ENCODE peak calls at places on chromosomes 2 and 18, in ten cellular contexts. E, Y, N, P, L, T, B, I, V and W are unnamed samples.

GRCh38 chr2:170869036-170869435 is 52.3 kb downstream of the GAD1 start:
- DNase-seq in Y (no peak), E (no peak), P (no peak), L (no peak), N (no peak), I (no peak), B (no peak), T (no peak), V (no peak), W (no peak)

GRCh38 chr2:10170256-10170655 is 47.7 kb downstream of the RRM2 start:
- DNase-seq in E (no peak), T (no peak), B (no peak), I (no peak), V (no peak), L (no peak), P (peak), N (no peak), Y (no peak), W (no peak)

GRCh38 chr2:69618362-69618761 is 25.2 kb downstream of the AAK1 start:
- DNase-seq in L (no peak), Y (no peak), T (no peak), E (no peak), B (no peak), P (no peak), V (peak), I (no peak), N (no peak), W (no peak)

GRCh38 chr2:152847067-152847466 is 128.6 kb downstream of the ARL6IP6 start:
- DNase-seq in P (peak), I (no peak), T (no peak), Y (no peak), B (no peak), L (no peak), E (no peak), V (peak), N (no peak), W (no peak)

GRCh38 chr2:70089220-70089945 is 2.1 kb downstream of the PCBP1 start:
- DNase-seq in P (peak), I (no peak), V (no peak), Y (no peak), N (no peak), B (peak), L (peak), E (no peak), T (no peak), W (no peak)

GRCh38 chr2:65300772-65301711 is 73.4 kb downstream of the ACTR2 start:
- DNase-seq in P (peak), T (no peak), L (peak), Y (peak), B (peak), E (peak), N (peak), I (peak), V (peak), W (peak)

GRCh38 chr2:222142027-222142426 is 156.8 kb downstream of the PAX3 start:
- DNase-seq in E (no peak), P (no peak), B (no peak), N (no peak), Y (no peak), L (no peak), I (no peak), T (no peak), V (no peak), W (no peak)

GRCh38 chr18:57025525-57025924 is 121.4 kb upstream of the BOD1L2 start:
- DNase-seq in P (no peak), E (no peak), Y (no peak), N (no peak), L (no peak), V (no peak), I (no peak), T (no peak), B (no peak), W (no peak)

GRCh38 chr2:172953970-172954852 is 121.4 kb upstream of the MAP3K20 start:
- DNase-seq in P (no peak), Y (no peak), L (no peak), I (no peak), V (no peak), N (no peak), T (no peak), B (no peak), E (no peak), W (no peak)

GRCh38 chr2:134715932-134716643 is 2.7 kb downstream of the TMEM163 start:
- DNase-seq in L (no peak), T (no peak), N (no peak), P (no peak), V (no peak), B (no peak), I (no peak), Y (no peak), E (no peak), W (no peak)

GRCh38 chr2:19098467-19099160 is 259.8 kb downstream of the OSR1 start:
- DNase-seq in L (no peak), E (no peak), Y (no peak), V (no peak), T (no peak), I (no peak), B (no peak), N (no peak), P (no peak), W (no peak)

GRCh38 chr2:26874514-26874913 is 26.6 kb downstream of the DPYSL5 start:
- DNase-seq in B (no peak), N (no peak), T (no peak), L (no peak), V (no peak), P (no peak), Y (no peak), E (no peak), I (no peak), W (no peak)

GRCh38 chr2:26876260-26876659 is 28.3 kb downstream of the DPYSL5 start:
- DNase-seq in L (no peak), B (no peak), Y (no peak), E (no peak), T (no peak), P (no peak), V (no peak), I (no peak), N (no peak), W (no peak)

GRCh38 chr2:26873584-26873983 is 25.7 kb downstream of the DPYSL5 start:
- DNase-seq in L (no peak), B (no peak), E (no peak), Y (no peak), I (no peak), V (no peak), P (no peak), T (no peak), N (no peak), W (no peak)

GRCh38 chr2:26875083-26875634 is 27.2 kb downstream of the DPYSL5 start:
- DNase-seq in V (no peak), Y (no peak), E (no peak), B (no peak), T (no peak), N (no peak), P (no peak), L (no peak), I (no peak), W (no peak)

DNA sequence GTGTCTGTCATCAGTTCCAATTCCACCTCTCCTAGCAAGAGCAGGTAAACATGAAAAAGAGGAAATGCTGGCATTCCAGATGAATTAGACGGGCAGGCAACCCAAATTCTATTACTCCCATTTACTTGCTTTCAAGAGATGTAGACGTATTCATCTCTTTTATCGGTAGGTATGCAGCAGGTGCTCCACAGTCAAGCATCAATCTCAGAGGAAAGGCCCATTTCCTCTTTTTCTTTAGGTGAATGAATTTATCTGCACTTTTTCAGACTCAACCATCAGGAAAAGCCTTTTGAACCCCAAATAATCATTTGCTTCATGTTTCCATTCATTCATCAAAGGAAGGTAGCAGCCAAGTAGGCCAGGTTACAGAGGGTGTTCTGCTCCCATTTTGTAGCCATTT is 27.9 kb downstream of the DPYSL5 start:
- DNase-seq in I (no peak), L (no peak), Y (no peak), E (no peak), B (no peak), T (no peak), V (no peak), N (no peak), P (no peak), W (no peak)
- TF ChIP-seq CTCF in I (no peak), L (no peak), Y (no peak), E (no peak), B (no peak), T (no peak), V (no peak), N (no peak), P (no peak), W (no peak)

DNA sequence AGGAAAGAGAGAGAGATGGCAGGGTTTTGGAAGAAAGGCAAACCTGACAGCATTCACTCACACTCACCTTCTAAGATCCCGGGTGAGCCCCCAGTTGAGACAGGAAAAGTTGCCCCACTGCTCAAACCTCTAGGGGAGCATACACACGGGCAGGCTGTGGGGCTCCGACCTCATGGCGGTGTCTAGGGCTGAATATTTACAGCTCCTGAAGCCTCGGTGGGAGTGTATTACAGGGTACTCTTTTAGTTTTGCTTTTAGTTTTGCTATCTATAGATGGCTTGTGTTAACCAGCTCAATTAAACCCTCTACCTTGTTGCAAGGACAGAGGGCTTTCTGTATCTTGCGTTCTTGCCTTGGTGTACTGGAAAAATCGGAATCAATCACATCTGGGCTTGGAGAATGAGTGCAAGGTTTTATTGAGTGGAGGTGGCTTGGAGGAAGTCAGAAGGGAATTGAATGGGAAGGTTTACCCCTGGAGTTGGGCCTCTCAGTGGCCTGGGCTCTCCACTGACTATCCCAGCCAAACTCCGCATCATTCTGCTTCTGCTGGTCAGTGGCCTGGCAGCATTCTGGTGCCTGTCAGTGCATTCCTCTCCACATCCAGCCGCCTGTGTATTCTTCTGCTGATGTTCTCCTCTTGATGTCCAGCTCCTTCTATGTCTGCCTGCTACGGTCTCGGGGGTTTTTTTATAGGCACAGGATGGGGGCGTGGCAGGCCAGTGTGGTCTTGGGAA is 10.1 kb upstream of the IFIH1 start:
- DNase-seq in P (no peak), L (no peak), Y (peak), T (no peak), N (no peak), I (no peak), E (no peak), V (no peak), B (no peak), W (no peak)
- TF ChIP-seq CTCF in P (no peak), L (no peak), Y (no peak), T (no peak), N (no peak), I (no peak), E (no peak), V (no peak), B (no peak), W (no peak)

DNA sequence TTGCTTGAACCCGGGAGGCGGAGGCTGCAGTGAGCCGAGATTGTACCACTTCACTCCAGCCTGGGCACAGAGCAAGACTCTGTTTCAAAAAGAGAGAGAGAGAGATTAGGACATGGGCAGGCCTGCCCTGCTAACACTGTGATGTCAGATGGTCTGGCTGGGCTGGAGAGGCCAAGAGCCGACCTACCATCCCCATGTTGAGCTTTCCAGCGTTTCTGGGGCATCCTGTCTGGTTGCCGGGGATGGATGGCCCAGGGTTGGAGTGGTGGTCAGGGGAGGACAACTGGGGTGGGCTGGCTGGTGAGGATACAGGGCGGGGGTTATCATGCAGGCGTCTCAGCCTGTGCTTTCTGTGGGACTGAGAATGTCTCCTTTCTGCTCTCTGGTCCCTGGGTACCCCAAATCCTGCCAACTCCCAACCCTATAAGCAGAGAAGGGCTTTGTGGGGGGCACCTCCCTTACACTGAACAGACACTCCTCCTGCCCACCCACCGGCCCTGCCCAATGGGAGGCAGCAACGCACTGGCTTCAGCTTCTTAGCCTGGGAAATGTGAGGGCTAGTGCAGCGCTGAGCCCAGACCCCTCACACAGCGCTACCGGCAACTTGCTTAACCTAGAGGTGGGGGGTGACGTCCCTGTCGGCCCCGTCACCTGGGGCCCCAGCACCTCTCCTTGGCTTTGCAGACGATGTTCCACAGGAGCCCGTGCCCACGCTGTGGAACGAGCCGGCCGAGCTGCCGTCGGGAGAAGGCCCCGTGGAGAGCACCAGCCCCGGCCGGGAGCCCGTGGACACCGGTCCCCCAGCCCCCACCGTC is 5.4 kb downstream of the SNORC start:
- DNase-seq in I (no peak), E (peak), T (no peak), L (no peak), Y (no peak), N (no peak), V (no peak), P (no peak), B (no peak), W (no peak)
- TF ChIP-seq CTCF in I (no peak), E (peak), T (no peak), L (no peak), Y (peak), N (no peak), V (no peak), P (no peak), B (no peak), W (peak)

GRCh38 chr2:177264209-177264538 is 353 bp downstream of the NFE2L2 start:
- DNase-seq in B (peak), V (no peak), N (no peak), T (peak), P (no peak), L (peak), E (no peak), I (no peak), Y (no peak), W (no peak)

GRCh38 chr2:177264539-177265385 is at the start of gene NFE2L2:
- DNase-seq in V (peak), L (peak), I (no peak), N (peak), B (peak), T (peak), E (peak), Y (peak), P (peak), W (peak)

GRCh38 chr2:177265834-177266817 is 1.6 kb upstream of the NFE2L2 start:
- DNase-seq in I (no peak), T (no peak), N (no peak), B (no peak), P (peak), Y (no peak), E (peak), V (no peak), L (no peak), W (no peak)

GRCh38 chr2:177263451-177264208 is 897 bp downstream of the NFE2L2 start:
- DNase-seq in E (peak), T (peak), P (peak), Y (peak), I (peak), B (peak), N (peak), V (peak), L (peak), W (peak)

GRCh38 chr2:177265386-177265690 is 811 bp upstream of the NFE2L2 start:
- DNase-seq in L (no peak), N (no peak), Y (no peak), E (peak), V (no peak), P (no peak), T (no peak), I (no peak), B (no peak), W (no peak)
- TF ChIP-seq CTCF in L (peak), N (peak), Y (peak), E (peak), V (peak), P (peak), T (no peak), I (peak), B (no peak), W (peak)

DNA sequence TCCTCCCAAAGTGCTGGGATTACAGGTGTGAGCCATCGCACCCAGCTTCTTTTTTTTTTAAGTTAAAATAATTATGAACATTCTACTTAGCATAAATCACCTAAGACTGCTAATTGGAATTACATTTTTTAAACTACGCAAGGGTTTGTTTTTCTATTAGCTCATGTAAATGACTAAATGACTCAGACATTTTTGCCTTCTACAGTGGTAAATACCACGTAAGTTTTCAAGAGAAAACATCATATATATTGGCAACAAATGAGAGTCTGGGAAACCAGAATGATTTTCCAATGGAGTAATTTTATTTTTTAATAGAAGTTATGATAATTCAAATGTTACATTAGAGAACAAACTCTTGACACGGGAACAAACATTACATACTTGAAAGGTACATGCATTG is 259.0 kb downstream of the ZNF385B start:
- DNase-seq in I (no peak), E (no peak), L (no peak), P (no peak), T (no peak), V (no peak), Y (no peak), B (no peak), N (no peak), W (no peak)
- TF ChIP-seq CTCF in I (no peak), E (no peak), L (no peak), P (no peak), T (no peak), V (no peak), Y (no peak), B (no peak), N (no peak), W (no peak)

DNA sequence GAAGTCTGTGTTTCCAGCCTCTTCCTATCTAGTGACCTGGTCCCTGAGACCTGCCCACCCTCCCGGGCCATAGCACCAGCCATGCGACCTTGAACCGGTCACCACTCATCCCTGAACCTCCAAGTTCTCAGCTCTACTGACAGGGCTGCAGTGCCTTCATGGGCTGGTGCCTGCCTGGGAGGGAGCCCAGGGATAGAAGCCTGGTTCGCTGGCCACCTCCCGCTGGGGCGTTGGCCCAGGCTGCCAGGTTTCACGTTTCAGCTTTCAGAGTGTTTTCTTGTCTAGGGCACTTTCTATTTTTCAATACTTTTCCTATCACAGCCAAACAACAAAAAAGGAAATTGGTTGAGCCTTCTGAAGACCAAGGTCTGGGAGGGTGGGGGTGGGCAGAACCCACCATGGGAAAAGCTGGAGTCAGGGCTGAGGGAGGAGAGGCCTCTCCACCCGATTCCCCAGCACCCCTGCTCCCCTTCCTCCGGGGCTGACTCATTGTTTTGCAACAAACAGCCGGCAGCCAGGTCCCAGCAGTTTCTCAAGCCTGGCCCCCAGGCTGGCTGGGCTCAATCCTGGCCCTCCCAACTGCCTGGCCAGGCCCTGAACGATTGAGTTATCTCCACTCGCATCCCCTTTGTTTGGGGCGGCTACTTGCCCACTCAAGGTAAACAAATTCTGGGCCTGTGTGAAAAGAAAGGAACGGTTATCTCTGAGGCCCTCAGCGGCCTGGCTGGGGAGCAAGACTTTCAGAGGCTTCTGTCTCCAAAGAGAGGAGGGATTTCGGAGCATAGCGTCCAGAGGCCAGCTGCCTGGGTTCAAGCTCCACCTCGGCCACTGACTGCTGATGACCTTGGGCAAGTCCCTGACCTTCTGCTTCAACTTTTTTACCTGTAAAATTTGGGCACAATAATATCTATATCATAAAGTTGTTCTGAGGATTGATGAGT is 47.5 kb downstream of the ZFP36L2 start:
- DNase-seq in I (no peak), N (peak), T (peak), B (no peak), E (no peak), P (peak), Y (no peak), V (peak), L (no peak), W (no peak)
- TF ChIP-seq CTCF in I (no peak), N (no peak), T (no peak), B (no peak), E (no peak), P (no peak), Y (no peak), V (no peak), L (no peak), W (no peak)